ENCODE peak calls at places on chromosomes 5 and 9, in seven cellular contexts. R is HCT116, B is GM12878, C is H1, F is K562, U is HepG2, O is SK-N-SH. J is an unnamed sample.

GRCh38 chr5:3025392-3025791 is 273.9 kb upstream of the IRX2 start:
- DNase-seq in R (no peak), B (no peak), C (no peak), F (no peak), U (no peak), O (no peak), J (no peak)

GRCh38 chr5:41695920-41696582 is 174.2 kb downstream of the OXCT1 start:
- DNase-seq in R (no peak), B (no peak), C (no peak), F (no peak), U (no peak), O (no peak), J (no peak)

GRCh38 chr9:8713149-8713856 is 913.7 kb upstream of the DMAC1 start:
- DNase-seq in R (no peak), B (no peak), C (no peak), F (no peak), U (no peak), O (no peak), J (no peak)

GRCh38 chr5:55218966-55219365 is 8.1 kb downstream of the MCIDAS start:
- DNase-seq in R (peak), B (no peak), C (no peak), F (no peak), U (no peak), O (no peak), J (no peak)

GRCh38 chr9:135952664-135953206 is 8.4 kb downstream of the UBAC1 start:
- DNase-seq in R (no peak), B (no peak), C (no peak), F (no peak), U (no peak), O (no peak), J (no peak)

GRCh38 chr9:131630206-131630831 is 85.0 kb downstream of the PRRT1B start:
- DNase-seq in R (no peak), B (peak), C (no peak), F (no peak), U (no peak), O (no peak), J (no peak)

GRCh38 chr9:92406506-92406905 is 2.1 kb upstream of the OGN start:
- DNase-seq in R (no peak), B (peak), C (no peak), F (no peak), U (no peak), O (no peak), J (no peak)

GRCh38 chr5:138654281-138654867 is 79.2 kb upstream of the HSPA9 start:
- DNase-seq in R (no peak), B (peak), C (no peak), F (peak), U (no peak), O (no peak), J (no peak)

GRCh38 chr5:39009981-39010380 is 64.2 kb downstream of the RICTOR start:
- DNase-seq in R (no peak), B (no peak), C (no peak), F (no peak), U (no peak), O (no peak), J (no peak)

GRCh38 chr5:56816546-56817081 is 1.3 kb downstream of the MAP3K1 start:
- DNase-seq in R (no peak), B (no peak), C (no peak), F (peak), U (peak), O (peak), J (peak)

GRCh38 chr9:134618823-134619454 is 22.7 kb upstream of the COL5A1 start:
- DNase-seq in R (no peak), B (no peak), C (no peak), F (no peak), U (no peak), O (no peak), J (no peak)

GRCh38 chr5:68406767-68407232 is 191.2 kb downstream of the PIK3R1 start:
- DNase-seq in R (no peak), B (peak), C (peak), F (peak), U (no peak), O (peak), J (peak)

GRCh38 chr9:122364783-122365150 is 6.1 kb upstream of the PTGS1 start:
- DNase-seq in R (no peak), B (no peak), C (no peak), F (no peak), U (no peak), O (no peak), J (no peak)

GRCh38 chr5:150001660-150002493 is 1.3 kb downstream of the HMGXB3 start:
- DNase-seq in R (peak), B (peak), C (no peak), F (peak), U (peak), O (peak), J (peak)

DNA sequence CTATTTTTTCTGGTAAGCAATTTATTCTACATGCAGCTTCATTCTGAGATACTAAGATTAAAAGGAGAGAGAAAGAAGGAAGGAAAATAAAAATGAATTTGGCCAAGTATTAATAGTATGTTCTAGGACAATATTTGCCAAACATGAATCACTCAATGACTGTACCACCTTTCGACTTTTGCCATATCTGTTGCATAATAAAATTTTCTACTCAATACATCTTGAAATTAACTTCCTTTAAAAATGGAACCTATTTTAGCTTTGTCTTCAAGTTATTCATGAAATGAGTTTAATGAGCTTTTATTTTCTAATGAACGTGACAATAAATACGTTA is 111.8 kb downstream of the MARCHF3 start:
- DNase-seq in R (no peak), B (no peak), C (no peak), F (no peak), U (no peak), O (no peak), J (no peak)
- TF ChIP-seq JUND in R (no peak), B (no peak), C (no peak), F (no peak), U (no peak), O (no peak), J (no peak)

GRCh38 chr9:96476591-96476990 is 26.6 kb downstream of the HABP4 start:
- DNase-seq in R (no peak), B (no peak), C (no peak), F (no peak), U (no peak), O (no peak), J (no peak)
- TF ChIP-seq JUND in R (no peak), B (no peak), C (no peak), F (no peak), U (no peak), O (no peak), J (no peak)

DNA sequence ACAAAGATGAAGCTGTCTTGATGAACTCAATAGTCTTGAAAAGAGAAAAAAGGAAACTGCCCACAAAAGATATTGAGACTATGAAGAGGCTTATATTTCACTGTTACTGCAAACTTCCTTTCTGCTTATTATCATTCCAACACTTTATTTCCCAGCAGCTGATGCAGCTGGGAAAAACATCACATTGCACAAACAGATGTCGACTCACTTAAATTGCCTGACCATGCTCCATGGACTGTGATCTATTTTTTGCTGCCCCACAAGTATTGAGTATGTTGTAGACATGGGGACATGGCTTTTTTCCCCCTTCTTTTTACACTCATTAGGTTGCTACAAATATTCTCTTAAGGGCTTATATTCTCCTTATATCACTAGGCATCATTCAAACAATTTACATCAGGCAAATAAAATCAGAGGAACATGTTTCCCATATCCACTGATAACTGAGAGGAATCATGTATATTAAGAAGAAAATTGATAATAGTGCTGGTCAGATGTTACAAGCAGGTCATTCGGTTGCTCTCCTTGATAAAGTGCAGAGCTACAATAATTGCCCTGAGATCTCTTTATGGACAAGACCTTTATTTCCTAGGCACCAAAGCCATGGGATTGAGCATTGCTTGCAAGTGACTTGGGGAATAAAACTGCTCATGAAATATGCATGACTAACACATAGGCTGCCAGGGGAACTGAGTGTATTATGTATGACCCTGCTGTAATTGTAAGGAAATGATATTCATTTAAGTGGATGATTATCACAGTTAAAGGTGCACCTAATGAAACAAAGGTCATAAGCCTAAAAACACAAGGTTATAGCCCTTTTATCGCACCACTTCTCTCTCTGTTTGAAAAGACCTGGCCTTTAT is 509.8 kb downstream of the ZNF608 start:
- DNase-seq in R (no peak), B (no peak), C (no peak), F (no peak), U (no peak), O (no peak), J (no peak)
- TF ChIP-seq JUND in R (no peak), B (no peak), C (no peak), F (no peak), U (no peak), O (no peak), J (no peak)

DNA sequence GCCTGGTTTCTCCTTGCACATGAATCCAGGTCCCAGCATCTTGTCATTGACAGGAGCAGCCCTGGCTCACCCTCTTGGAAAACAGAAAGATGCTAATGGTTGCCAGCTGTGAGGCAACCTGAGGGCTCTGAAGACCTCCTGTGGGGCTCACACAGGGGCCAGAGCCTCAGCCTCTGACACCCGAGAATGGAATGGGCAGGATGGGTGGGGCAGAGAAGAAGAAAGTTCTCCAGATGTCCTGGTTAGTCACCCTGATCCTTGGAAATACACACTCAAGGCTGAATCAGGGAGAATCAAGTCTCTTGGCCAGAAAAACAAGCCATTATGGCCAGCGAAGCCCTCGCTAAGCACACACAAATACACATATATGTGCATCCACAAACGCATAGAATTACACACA is 32.3 kb upstream of the SPATA31E1 start:
- DNase-seq in R (no peak), B (no peak), C (no peak), F (no peak), U (no peak), O (no peak), J (no peak)
- TF ChIP-seq JUND in R (no peak), B (no peak), C (no peak), F (no peak), U (no peak), O (no peak), J (no peak)

GRCh38 chr9:87389936-87390335 is 107.7 kb upstream of the DAPK1 start:
- DNase-seq in R (no peak), B (no peak), C (no peak), F (no peak), U (no peak), O (no peak), J (no peak)
- TF ChIP-seq JUND in R (no peak), B (no peak), C (no peak), F (no peak), U (no peak), O (no peak), J (no peak)

GRCh38 chr5:143243103-143243502 is 160.4 kb downstream of the NR3C1 start:
- DNase-seq in R (no peak), B (no peak), C (peak), F (no peak), U (no peak), O (no peak), J (no peak)
- TF ChIP-seq JUND in R (no peak), B (no peak), C (no peak), F (no peak), U (no peak), O (no peak), J (no peak)

DNA sequence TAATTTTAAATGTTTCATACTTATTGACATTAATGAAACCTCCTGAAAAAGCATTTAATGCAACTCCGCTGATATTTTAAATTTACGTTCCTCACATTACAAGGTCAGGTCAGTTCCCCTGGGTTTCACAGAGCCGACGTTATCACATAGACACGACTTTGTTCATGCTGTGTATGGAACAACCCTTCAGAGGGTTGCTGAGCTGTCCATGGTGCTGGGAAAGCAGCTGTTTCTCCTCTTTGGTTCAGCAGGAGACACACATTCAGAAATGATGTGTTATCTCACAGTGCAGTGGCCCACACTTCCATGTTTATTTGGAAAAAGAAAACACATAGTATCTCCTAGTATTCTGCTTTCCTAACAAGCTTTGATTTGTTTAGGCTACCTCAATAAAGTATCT is 53.5 kb downstream of the PPP2R2B start:
- DNase-seq in R (no peak), B (no peak), C (peak), F (no peak), U (peak), O (no peak), J (peak)
- TF ChIP-seq JUND in R (no peak), B (no peak), C (no peak), F (no peak), U (no peak), O (no peak), J (no peak)

GRCh38 chr5:140189253-140189652 is 14.3 kb downstream of the CYSTM1 start:
- DNase-seq in R (no peak), B (no peak), C (no peak), F (no peak), U (no peak), O (no peak), J (no peak)

GRCh38 chr5:140186155-140186753 is 11.3 kb downstream of the CYSTM1 start:
- DNase-seq in R (no peak), B (no peak), C (no peak), F (no peak), U (no peak), O (no peak), J (no peak)

GRCh38 chr5:140192715-140193428 is 17.9 kb downstream of the CYSTM1 start:
- DNase-seq in R (no peak), B (no peak), C (no peak), F (no peak), U (no peak), O (no peak), J (no peak)

GRCh38 chr5:140190868-140191209 is 15.9 kb downstream of the CYSTM1 start:
- DNase-seq in R (no peak), B (no peak), C (no peak), F (no peak), U (no peak), O (no peak), J (no peak)

GRCh38 chr5:140189977-140190867 is 15.2 kb downstream of the CYSTM1 start:
- DNase-seq in R (no peak), B (no peak), C (no peak), F (peak), U (no peak), O (no peak), J (no peak)
- TF ChIP-seq JUND in R (peak), B (no peak), C (no peak), F (peak), U (no peak), O (no peak), J (no peak)

GRCh38 chr9:130137870-130138653 is 34.1 kb upstream of the NCS1 start:
- DNase-seq in R (no peak), B (no peak), C (peak), F (peak), U (no peak), O (no peak), J (no peak)
- TF ChIP-seq JUND in R (no peak), B (no peak), C (peak), F (peak), U (no peak), O (no peak), J (no peak)